ENCODE peak calls at places on chromosomes 4 and X, in eight cellular contexts. K is CD8-positive, alpha-beta T cell; H is ascending aorta; P is IMR-90; E is heart right ventricle; V is lower lobe of right lung; X is psoas muscle; Z is kidney epithelial cell. L is an unnamed sample.

GRCh38 chr4:128349921-128350320 is 62.3 kb upstream of the PGRMC2 start:
- DNase-seq in V (no peak), P (peak; percentile 97), E (no peak), H (no peak), K (no peak), Z (no peak), X (no peak), L (no peak)

GRCh38 chr4:152307669-152308068 is 228.2 kb downstream of the FBXW7 start:
- DNase-seq in P (no peak), V (no peak), E (no peak), H (no peak), Z (no peak), X (no peak), K (no peak), L (no peak)

GRCh38 chr4:99885063-99885664 is 9.1 kb downstream of the LAMTOR3 start:
- DNase-seq in E (no peak), H (no peak), P (peak; percentile 38), Z (no peak), X (no peak), K (no peak), V (no peak), L (no peak)

GRCh38 chr4:144787365-144788263 is 141.7 kb downstream of the HHIP start:
- DNase-seq in E (no peak), Z (no peak), X (no peak), P (peak; percentile 49), H (no peak), K (no peak), V (no peak), L (no peak)

GRCh38 chrX:12779534-12779933 is 11.7 kb upstream of the PRPS2 start:
- DNase-seq in Z (peak; percentile 26), E (no peak), V (no peak), X (no peak), P (no peak), H (no peak), K (no peak), L (peak; percentile 27)

GRCh38 chr4:86928400-86929255 is 6.2 kb upstream of the AFF1 start:
- DNase-seq in K (no peak), P (no peak), V (no peak), Z (no peak), E (no peak), X (no peak), H (no peak), L (no peak)

GRCh38 chr4:25030283-25031076 is at the start of gene LGI2:
- DNase-seq in K (no peak), Z (no peak), E (peak; percentile 44), H (peak; percentile 79), V (peak; percentile 55), P (no peak), X (peak; percentile 33), L (peak; percentile 32)

GRCh38 chr4:20512053-20512810 is 188.0 kb upstream of the PACRGL start:
- DNase-seq in P (no peak), K (no peak), H (no peak), E (peak; percentile 20), X (no peak), V (no peak), Z (no peak), L (no peak)

GRCh38 chr4:87502580-87503238 is 26.5 kb downstream of the SPARCL1 start:
- DNase-seq in Z (no peak), V (no peak), H (no peak), E (peak; percentile 35), K (no peak), X (no peak), P (peak; percentile 23), L (no peak)

GRCh38 chr4:41256740-41257256 is at the start of gene UCHL1:
- DNase-seq in V (no peak), P (peak; percentile 94), E (no peak), H (peak; percentile 65), X (peak; percentile 35), K (no peak), Z (peak; percentile 56), L (no peak)

GRCh38 chr4:41257257-41257900 is 651 bp downstream of the UCHL1 start:
- DNase-seq in H (peak; percentile 70), E (peak; percentile 9), Z (no peak), P (peak; percentile 52), K (no peak), V (peak; percentile 61), X (peak; percentile 54), L (peak; percentile 32)

GRCh38 chr4:41260315-41260714 is 3.6 kb downstream of the UCHL1 start:
- DNase-seq in V (no peak), P (no peak), H (no peak), E (no peak), Z (no peak), X (no peak), K (no peak), L (no peak)

GRCh38 chr4:41257901-41258300 is 1.2 kb downstream of the UCHL1 start:
- DNase-seq in V (no peak), Z (no peak), K (no peak), E (no peak), P (no peak), X (no peak), H (no peak), L (no peak)

GRCh38 chr4:41258783-41259182 is 2.1 kb downstream of the UCHL1 start:
- DNase-seq in X (no peak), K (no peak), Z (peak; percentile 52), V (no peak), P (peak; percentile 86), E (no peak), H (no peak), L (no peak)
- H3K4me3 ChIP-seq in X (no peak overlapping the region), K (no peak overlapping the region), Z (no peak overlapping the region), V (no peak overlapping the region), P (peak overlapping the region; percentile 8), E (no peak overlapping the region), H (no peak overlapping the region), L (no peak overlapping the region)

GRCh38 chr4:18931643-18932373 is 910.3 kb upstream of the LCORL start:
- DNase-seq in P (no peak), H (no peak), Z (no peak), K (no peak), V (no peak), E (no peak), X (no peak), L (no peak)

GRCh38 chr4:18937080-18937479 is 915.5 kb upstream of the LCORL start:
- DNase-seq in K (no peak), P (no peak), Z (no peak), V (no peak), X (no peak), E (no peak), H (no peak), L (no peak)

GRCh38 chr4:18932940-18933339 is 911.4 kb upstream of the LCORL start:
- DNase-seq in V (no peak), E (no peak), Z (no peak), H (no peak), X (no peak), P (no peak), K (no peak), L (no peak)

GRCh38 chr4:18935956-18936355 is 914.4 kb upstream of the LCORL start:
- DNase-seq in Z (peak; percentile 31), X (no peak), H (no peak), V (no peak), E (no peak), K (no peak), P (no peak), L (no peak)

DNA sequence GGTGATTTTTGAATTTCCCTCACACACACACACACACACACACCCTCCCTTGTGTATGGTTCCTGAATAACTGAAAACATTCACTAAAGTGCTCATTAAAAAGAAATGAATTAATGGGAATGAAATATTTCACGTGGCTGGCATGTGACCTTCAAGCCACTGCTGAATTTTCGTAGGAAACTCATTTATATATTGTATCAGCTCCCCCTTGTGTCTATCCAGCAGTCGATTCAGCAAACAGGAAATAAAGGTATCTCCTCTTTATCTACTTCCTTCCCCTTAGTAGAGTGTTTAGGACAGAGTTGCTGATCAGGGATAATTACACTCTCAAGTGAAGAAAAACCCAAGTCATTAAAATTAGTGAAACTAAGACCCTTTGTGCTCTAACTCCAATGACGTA is 912.6 kb upstream of the LCORL start:
- DNase-seq in P (no peak), V (no peak), Z (no peak), H (no peak), X (no peak), K (no peak), E (no peak), L (no peak)
- TF ChIP-seq CTCF in P (peak; percentile 16), V (no peak), Z (no peak), H (no peak), X (no peak), K (no peak), E (no peak), L (no peak)

GRCh38 chr4:1973218-1973617 is 35.6 kb downstream of the NELFA start:
- DNase-seq in Z (no peak), E (no peak), X (no peak), H (no peak), V (no peak), P (no peak), K (no peak), L (no peak)

GRCh38 chr4:1972414-1972813 is 36.4 kb downstream of the NELFA start:
- DNase-seq in V (no peak), E (no peak), P (no peak), K (no peak), Z (no peak), X (no peak), H (no peak), L (no peak)

GRCh38 chr4:1975391-1975801 is 33.4 kb downstream of the NELFA start:
- DNase-seq in P (no peak), E (no peak), V (no peak), K (no peak), Z (no peak), H (peak; percentile 42), X (no peak), L (no peak)

GRCh38 chr4:1974836-1975235 is 33.9 kb downstream of the NELFA start:
- DNase-seq in P (no peak), V (no peak), E (no peak), K (no peak), X (no peak), Z (no peak), H (peak; percentile 59), L (no peak)

DNA sequence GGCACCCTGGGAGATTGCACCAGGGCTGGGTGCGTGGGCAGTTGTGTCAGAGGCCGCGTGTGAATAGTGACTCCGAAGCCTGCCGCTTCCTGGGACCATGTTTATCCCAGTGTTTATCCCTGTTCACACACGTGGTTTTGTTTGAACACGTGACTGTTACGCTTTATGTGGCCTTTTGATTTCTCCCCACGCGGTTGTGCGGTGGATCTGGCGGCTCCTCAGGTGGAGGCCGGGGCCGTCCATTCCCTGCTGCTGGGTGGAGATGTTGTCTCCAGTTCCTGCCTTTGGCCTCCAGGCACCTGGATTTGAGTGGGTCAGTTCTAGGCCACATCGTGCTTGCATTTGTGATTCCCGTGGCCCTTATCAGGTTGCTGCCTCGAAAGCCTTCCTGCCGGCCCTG is 35.1 kb downstream of the NELFA start:
- DNase-seq in E (no peak), Z (no peak), P (no peak), X (no peak), H (no peak), V (no peak), K (no peak), L (no peak)
- H3K36me3 ChIP-seq in E (peaks cover 73% of the 10 kb centered on the region), Z (no peaks in the 10 kb centered on the region), P (peaks cover 54% of the 10 kb centered on the region), X (no peaks in the 10 kb centered on the region), H (peaks cover 44% of the 10 kb centered on the region), V (peaks cover 77% of the 10 kb centered on the region), K (peaks cover 5% of the 10 kb centered on the region), L (peaks cover 8% of the 10 kb centered on the region)

GRCh38 chrX:40153335-40154221 is 55.8 kb upstream of the BCOR start:
- DNase-seq in P (no peak), X (peak; percentile 48), Z (no peak), E (no peak), K (no peak), H (no peak), V (peak; percentile 65), L (peak; percentile 71)
- H3K4me3 ChIP-seq in P (no peak overlapping the region), X (peak overlapping the region; percentile 59), Z (peak overlapping the region; percentile 31), E (peak overlapping the region; percentile 56), K (peak overlapping the region; percentile 45), H (peak overlapping the region; percentile 56), V (peak overlapping the region; percentile 52), L (peak overlapping the region; percentile 36)

GRCh38 chr4:111778543-111778942 is 366.7 kb upstream of the FAM241A start:
- DNase-seq in V (no peak), E (no peak), H (no peak), P (no peak), X (no peak), K (no peak), Z (no peak), L (no peak)
- TF ChIP-seq CTCF in V (no peak), E (no peak), H (no peak), P (no peak), X (no peak), K (no peak), Z (peak; percentile 36), L (no peak)

L was measured in colonic mucosa.